ENCODE peak calls at places on chromosomes 4 and X, in nine cellular contexts. One of them, this sample, is unnamed.
A peak's percentile ranks its signal among the peaks of the same experiment; 100 is the strongest.

GRCh38 chr4:187236491-187236890 is 512.8 kb upstream of the FAT1 start:
- DNase-seq in heart right ventricle: no peak
- DNase-seq in foreskin fibroblast: peak; percentile 51
- DNase-seq in stomach: no peak
- DNase-seq in testis: no peak
- DNase-seq in HL-60: no peak
- DNase-seq in fibroblast of the aortic adventitia: no peak
- DNase-seq in breast epithelium: no peak
- DNase-seq in AG10803: peak; percentile 98
- DNase-seq in this sample: peak; percentile 83

GRCh38 chr4:110020139-110020538 is 107.5 kb downstream of the EGF start:
- DNase-seq in heart right ventricle: no peak
- DNase-seq in foreskin fibroblast: peak; percentile 24
- DNase-seq in stomach: no peak
- DNase-seq in testis: no peak
- DNase-seq in HL-60: no peak
- DNase-seq in fibroblast of the aortic adventitia: peak; percentile 20
- DNase-seq in breast epithelium: no peak
- DNase-seq in AG10803: peak; percentile 59
- DNase-seq in this sample: no peak

GRCh38 chr4:165208322-165208652 is 926 bp downstream of the KLHL2 start:
- DNase-seq in heart right ventricle: no peak
- DNase-seq in foreskin fibroblast: no peak
- DNase-seq in stomach: no peak
- DNase-seq in testis: no peak
- DNase-seq in HL-60: no peak
- DNase-seq in fibroblast of the aortic adventitia: no peak
- DNase-seq in breast epithelium: no peak
- DNase-seq in AG10803: no peak
- DNase-seq in this sample: no peak

GRCh38 chrX:85897376-85898110 is 149.8 kb downstream of the CHM start:
- DNase-seq in heart right ventricle: no peak
- DNase-seq in foreskin fibroblast: no peak
- DNase-seq in stomach: no peak
- DNase-seq in testis: no peak
- DNase-seq in HL-60: no peak
- DNase-seq in fibroblast of the aortic adventitia: no peak
- DNase-seq in breast epithelium: no peak
- DNase-seq in AG10803: peak; percentile 6
- DNase-seq in this sample: no peak

GRCh38 chr4:44722001-44722400 is 4.4 kb downstream of the GNPDA2 start:
- DNase-seq in heart right ventricle: no peak
- DNase-seq in foreskin fibroblast: no peak
- DNase-seq in stomach: no peak
- DNase-seq in testis: no peak
- DNase-seq in HL-60: no peak
- DNase-seq in fibroblast of the aortic adventitia: no peak
- DNase-seq in breast epithelium: no peak
- DNase-seq in AG10803: no peak
- DNase-seq in this sample: no peak

GRCh38 chr4:84503495-84504437 is 4.7 kb upstream of the NKX6-1 start:
- DNase-seq in heart right ventricle: no peak
- DNase-seq in foreskin fibroblast: peak; percentile 81
- DNase-seq in stomach: no peak
- DNase-seq in testis: no peak
- DNase-seq in HL-60: peak; percentile 49
- DNase-seq in fibroblast of the aortic adventitia: peak; percentile 75
- DNase-seq in breast epithelium: no peak
- DNase-seq in AG10803: peak; percentile 62
- DNase-seq in this sample: peak; percentile 10

GRCh38 chr4:71074452-71075299 is 81.2 kb downstream of the DCK start:
- DNase-seq in heart right ventricle: no peak
- DNase-seq in foreskin fibroblast: peak; percentile 8
- DNase-seq in stomach: peak; percentile 41
- DNase-seq in testis: no peak
- DNase-seq in HL-60: no peak
- DNase-seq in fibroblast of the aortic adventitia: peak; percentile 13
- DNase-seq in breast epithelium: no peak
- DNase-seq in AG10803: peak; percentile 25
- DNase-seq in this sample: no peak

GRCh38 chr4:41751325-41752061 is 3.0 kb upstream of the PHOX2B start:
- DNase-seq in heart right ventricle: no peak
- DNase-seq in foreskin fibroblast: no peak
- DNase-seq in stomach: no peak
- DNase-seq in testis: no peak
- DNase-seq in HL-60: no peak
- DNase-seq in fibroblast of the aortic adventitia: no peak
- DNase-seq in breast epithelium: no peak
- DNase-seq in AG10803: no peak
- DNase-seq in this sample: no peak

GRCh38 chr4:132123870-132124623 is 1025.0 kb upstream of the PCDH10 start:
- DNase-seq in heart right ventricle: no peak
- DNase-seq in foreskin fibroblast: peak; percentile 8
- DNase-seq in stomach: peak; percentile 25
- DNase-seq in testis: no peak
- DNase-seq in HL-60: no peak
- DNase-seq in fibroblast of the aortic adventitia: peak; percentile 56
- DNase-seq in breast epithelium: no peak
- DNase-seq in AG10803: no peak
- DNase-seq in this sample: no peak

GRCh38 chr4:172344266-172344772 is 531.1 kb downstream of the GALNTL6 start:
- DNase-seq in heart right ventricle: no peak
- DNase-seq in foreskin fibroblast: peak; percentile 39
- DNase-seq in stomach: no peak
- DNase-seq in testis: no peak
- DNase-seq in HL-60: no peak
- DNase-seq in fibroblast of the aortic adventitia: no peak
- DNase-seq in breast epithelium: no peak
- DNase-seq in AG10803: no peak
- DNase-seq in this sample: no peak

GRCh38 chr4:24794111-24794860 is 1.1 kb upstream of the SOD3 start:
- DNase-seq in heart right ventricle: peak; percentile 28
- DNase-seq in foreskin fibroblast: peak; percentile 55
- DNase-seq in stomach: no peak
- DNase-seq in testis: peak; percentile 30
- DNase-seq in HL-60: no peak
- DNase-seq in fibroblast of the aortic adventitia: peak; percentile 79
- DNase-seq in breast epithelium: no peak
- DNase-seq in AG10803: peak; percentile 88
- DNase-seq in this sample: peak; percentile 70

GRCh38 chr4:48641401-48641800 is 138.7 kb downstream of the FRYL start:
- DNase-seq in heart right ventricle: no peak
- DNase-seq in foreskin fibroblast: no peak
- DNase-seq in stomach: no peak
- DNase-seq in testis: no peak
- DNase-seq in HL-60: no peak
- DNase-seq in fibroblast of the aortic adventitia: no peak
- DNase-seq in breast epithelium: no peak
- DNase-seq in AG10803: no peak
- DNase-seq in this sample: no peak

GRCh38 chrX:143240658-143241057 is 214.9 kb downstream of the SPANXN4 start:
- DNase-seq in heart right ventricle: no peak
- DNase-seq in foreskin fibroblast: no peak
- DNase-seq in stomach: no peak
- DNase-seq in testis: no peak
- DNase-seq in HL-60: no peak
- DNase-seq in fibroblast of the aortic adventitia: no peak
- DNase-seq in breast epithelium: no peak
- DNase-seq in AG10803: no peak
- DNase-seq in this sample: no peak

DNA sequence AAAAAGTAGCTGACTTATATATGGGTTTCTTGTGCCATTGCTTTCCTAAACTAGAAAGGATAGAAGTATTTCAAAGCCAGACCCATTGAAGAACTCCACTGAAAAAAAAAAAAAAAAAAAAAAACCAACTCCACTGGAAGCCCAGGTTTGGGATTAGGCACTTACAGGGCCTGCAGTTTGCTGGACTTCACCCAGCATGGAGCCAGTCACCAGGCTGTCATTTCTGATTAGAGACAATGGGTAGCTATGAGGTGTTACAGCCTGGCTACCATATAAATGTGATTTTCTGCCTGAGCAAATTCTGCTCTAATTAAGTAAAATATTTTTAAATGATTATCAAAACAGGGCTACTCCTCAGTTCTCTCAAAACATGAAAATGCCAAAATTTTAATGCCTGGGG is 49.5 kb downstream of the HS6ST2 start:
- DNase-seq in heart right ventricle: no peak
- DNase-seq in foreskin fibroblast: no peak
- DNase-seq in stomach: no peak
- DNase-seq in testis: no peak
- DNase-seq in HL-60: no peak
- DNase-seq in fibroblast of the aortic adventitia: no peak
- DNase-seq in breast epithelium: no peak
- DNase-seq in AG10803: no peak
- DNase-seq in this sample: no peak
- H3K4me3 ChIP-seq in heart right ventricle: no peak overlapping the region
- H3K4me3 ChIP-seq in foreskin fibroblast: no peak overlapping the region
- H3K4me3 ChIP-seq in stomach: no peak overlapping the region
- H3K4me3 ChIP-seq in testis: no peak overlapping the region
- H3K4me3 ChIP-seq in HL-60: no peak overlapping the region
- H3K4me3 ChIP-seq in fibroblast of the aortic adventitia: no peak overlapping the region
- H3K4me3 ChIP-seq in breast epithelium: no peak overlapping the region
- H3K4me3 ChIP-seq in AG10803: no peak overlapping the region
- H3K4me3 ChIP-seq in this sample: no peak overlapping the region

DNA sequence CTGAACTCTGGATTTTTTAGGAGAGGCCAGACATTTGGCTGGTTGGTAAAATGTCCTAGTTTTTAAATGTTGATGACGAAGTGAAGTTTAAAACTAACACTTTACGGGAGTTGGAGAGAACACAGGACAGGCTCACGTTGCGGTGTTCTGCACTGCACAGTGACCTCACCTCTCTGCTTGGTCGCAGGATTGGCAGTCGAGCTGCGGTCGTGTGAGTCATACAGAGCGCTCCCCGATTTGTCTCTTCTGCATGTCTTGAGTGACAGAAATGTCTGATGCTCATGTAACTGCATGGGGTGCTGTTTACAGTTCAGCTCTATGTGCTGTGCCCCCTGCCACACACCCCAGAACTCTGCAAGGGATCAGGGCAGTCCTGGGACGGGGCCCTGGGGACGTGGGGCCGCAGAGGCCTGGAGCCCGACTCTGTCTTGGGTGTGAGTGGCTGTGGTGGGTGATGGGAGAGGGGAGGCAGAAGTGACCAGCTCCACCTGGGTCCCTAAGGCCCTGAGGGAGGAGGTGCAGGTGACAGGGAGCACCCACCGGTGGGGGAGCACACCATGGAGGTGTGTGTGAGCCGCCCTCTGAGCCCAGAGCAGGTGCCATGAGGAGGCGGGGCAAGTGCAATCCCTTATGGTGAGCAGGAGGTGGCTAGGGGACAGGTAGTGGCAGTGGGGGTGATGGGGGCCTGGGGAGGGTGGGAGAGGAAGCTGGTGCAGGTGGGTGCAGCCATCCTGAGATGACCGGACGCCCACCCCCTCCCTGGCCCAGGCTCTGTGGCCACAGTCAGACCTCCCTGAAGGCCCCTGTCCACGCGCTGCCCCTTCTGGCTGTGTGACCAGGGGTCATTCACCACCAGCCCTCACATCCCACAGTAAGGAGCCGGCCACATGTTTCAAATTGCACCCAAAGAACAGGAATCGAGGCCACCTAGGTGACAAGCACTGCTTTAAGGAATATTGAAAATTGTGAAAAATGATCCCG is 77.9 kb upstream of the ADRA2C start:
- DNase-seq in heart right ventricle: no peak
- DNase-seq in foreskin fibroblast: no peak
- DNase-seq in stomach: no peak
- DNase-seq in testis: no peak
- DNase-seq in HL-60: no peak
- DNase-seq in fibroblast of the aortic adventitia: no peak
- DNase-seq in breast epithelium: no peak
- DNase-seq in AG10803: no peak
- DNase-seq in this sample: no peak
- TF ChIP-seq CTCF in heart right ventricle: no peak
- TF ChIP-seq CTCF in foreskin fibroblast: no peak
- TF ChIP-seq CTCF in stomach: no peak
- TF ChIP-seq CTCF in testis: no peak
- TF ChIP-seq CTCF in HL-60: no peak
- TF ChIP-seq CTCF in fibroblast of the aortic adventitia: no peak
- TF ChIP-seq CTCF in breast epithelium: no peak
- TF ChIP-seq CTCF in AG10803: no peak
- TF ChIP-seq CTCF in this sample: no peak

GRCh38 chrX:118498351-118498750 is 2.7 kb downstream of the DOCK11 start:
- DNase-seq in heart right ventricle: no peak
- DNase-seq in foreskin fibroblast: no peak
- DNase-seq in stomach: no peak
- DNase-seq in testis: no peak
- DNase-seq in HL-60: no peak
- DNase-seq in fibroblast of the aortic adventitia: no peak
- DNase-seq in breast epithelium: no peak
- DNase-seq in AG10803: no peak
- DNase-seq in this sample: no peak
- H3K4me3 ChIP-seq in heart right ventricle: no peak overlapping the region
- H3K4me3 ChIP-seq in foreskin fibroblast: no peak overlapping the region
- H3K4me3 ChIP-seq in stomach: no peak overlapping the region
- H3K4me3 ChIP-seq in testis: no peak overlapping the region
- H3K4me3 ChIP-seq in HL-60: no peak overlapping the region
- H3K4me3 ChIP-seq in fibroblast of the aortic adventitia: peak overlapping the region; percentile 4
- H3K4me3 ChIP-seq in breast epithelium: no peak overlapping the region
- H3K4me3 ChIP-seq in AG10803: no peak overlapping the region
- H3K4me3 ChIP-seq in this sample: no peak overlapping the region

DNA sequence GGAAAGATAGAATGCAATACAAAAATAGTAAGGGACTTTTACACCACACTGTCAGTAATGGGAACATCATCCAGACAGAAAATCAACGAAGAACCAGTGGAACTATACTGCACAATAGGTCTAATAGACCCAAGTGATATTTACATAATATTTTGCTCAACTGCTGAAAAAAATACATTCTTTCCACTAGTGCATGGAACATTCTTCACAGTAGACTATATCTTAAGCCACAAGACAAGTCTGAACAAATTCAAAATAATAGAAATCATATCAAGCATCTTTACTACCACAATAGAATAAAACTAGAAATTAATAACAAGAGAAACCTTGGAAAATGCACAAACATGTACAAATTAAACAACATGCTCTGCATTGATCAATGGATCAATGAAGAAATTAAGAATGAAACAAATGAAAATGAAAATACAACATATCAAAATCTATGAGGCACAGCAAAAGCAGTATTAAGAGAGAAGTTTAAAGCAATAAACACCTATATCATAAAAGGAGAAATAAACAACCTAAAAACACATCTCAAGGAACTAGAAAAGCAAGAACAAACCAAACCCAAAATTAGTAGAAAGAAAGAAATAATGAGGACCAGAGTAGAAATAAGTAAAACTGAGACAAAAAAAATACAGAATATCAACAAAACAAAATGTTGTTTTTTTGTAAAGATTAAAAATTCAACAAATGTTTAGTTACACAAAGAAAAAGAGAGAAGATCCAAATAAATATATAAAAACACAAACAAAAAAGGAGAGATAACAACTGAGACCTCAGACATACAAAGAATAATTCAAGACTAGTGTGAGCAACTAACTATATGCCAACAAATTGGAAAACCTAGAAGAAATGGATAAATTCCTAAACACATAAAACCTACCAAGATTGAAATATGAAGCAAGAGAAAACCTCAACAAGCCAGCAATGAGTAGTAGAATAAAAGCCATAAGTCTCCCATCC is 51.5 kb upstream of the ANTXR2 start:
- DNase-seq in heart right ventricle: no peak
- DNase-seq in foreskin fibroblast: no peak
- DNase-seq in stomach: no peak
- DNase-seq in testis: no peak
- DNase-seq in HL-60: no peak
- DNase-seq in fibroblast of the aortic adventitia: no peak
- DNase-seq in breast epithelium: no peak
- DNase-seq in AG10803: no peak
- DNase-seq in this sample: no peak
- TF ChIP-seq CTCF in heart right ventricle: no peak
- TF ChIP-seq CTCF in foreskin fibroblast: no peak
- TF ChIP-seq CTCF in stomach: no peak
- TF ChIP-seq CTCF in testis: no peak
- TF ChIP-seq CTCF in HL-60: no peak
- TF ChIP-seq CTCF in fibroblast of the aortic adventitia: no peak
- TF ChIP-seq CTCF in breast epithelium: no peak
- TF ChIP-seq CTCF in AG10803: no peak
- TF ChIP-seq CTCF in this sample: no peak